ENCODE peak calls at places on chromosomes 13 and 19, in six cellular contexts. N is iris pigment epithelial cell; L is naive thymus-derived CD8-positive, alpha-beta T cell; Y is thoracic aorta; S is activated CD4-positive, alpha-beta T cell treated with anti-CD3 and anti-CD28 coated beads, Interleukin-2, amount 50 U/mL, for 24 hours; C is cerebellar nuclear complex. H is an unnamed sample.

GRCh38 chr13:50104493-50104892 is 89.2 kb downstream of the KCNRG start:
- DNase-seq in N (no peak), L (no peak), Y (no peak), S (no peak), C (no peak), H (no peak)

GRCh38 chr19:28288850-28289249 is 924.1 kb downstream of the UQCRFS1 start:
- DNase-seq in N (no peak), L (no peak), Y (no peak), S (no peak), C (no peak), H (no peak)

GRCh38 chr19:403221-404036 is 5.5 kb downstream of the C2CD4C start:
- DNase-seq in N (no peak), L (no peak), Y (no peak), S (no peak), C (no peak), H (no peak)

GRCh38 chr13:66659291-66660012 is 570.7 kb downstream of the PCDH9 start:
- DNase-seq in N (peak), L (no peak), Y (no peak), S (no peak), C (no peak), H (no peak)

GRCh38 chr19:3694361-3695123 is 5.7 kb downstream of the PIP5K1C start:
- DNase-seq in N (no peak), L (no peak), Y (no peak), S (no peak), C (no peak), H (no peak)

GRCh38 chr19:8484331-8484894 is 18.0 kb downstream of the PRAM1 start:
- DNase-seq in N (no peak), L (no peak), Y (no peak), S (no peak), C (no peak), H (peak)

GRCh38 chr13:26420282-26420960 is 137.1 kb upstream of the WASF3 start:
- DNase-seq in N (no peak), L (no peak), Y (no peak), S (no peak), C (no peak), H (no peak)

GRCh38 chr13:110301083-110301482 is 5.9 kb downstream of the COL4A1 start:
- DNase-seq in N (no peak), L (no peak), Y (no peak), S (no peak), C (no peak), H (no peak)

GRCh38 chr13:49502954-49503353 is 7.2 kb downstream of the PHF11 start:
- DNase-seq in N (peak), L (no peak), Y (no peak), S (no peak), C (no peak), H (no peak)

GRCh38 chr13:82116422-82116989 is 1765.8 kb downstream of the SLITRK1 start:
- DNase-seq in N (no peak), L (no peak), Y (no peak), S (no peak), C (no peak), H (no peak)

GRCh38 chr13:95180513-95181245 is 120.6 kb downstream of the ABCC4 start:
- DNase-seq in N (peak), L (no peak), Y (no peak), S (no peak), C (no peak), H (no peak)

GRCh38 chr13:29497137-29497654 is 98.3 kb downstream of the SLC7A1 start:
- DNase-seq in N (peak), L (no peak), Y (no peak), S (no peak), C (no peak), H (no peak)

GRCh38 chr19:10760268-10760944 is 42.5 kb downstream of the DNM2 start:
- DNase-seq in N (no peak), L (no peak), Y (no peak), S (no peak), C (no peak), H (no peak)

GRCh38 chr19:39846678-39847486 is 703 bp upstream of the FBL start:
- DNase-seq in N (no peak), L (no peak), Y (no peak), S (no peak), C (no peak), H (no peak)

GRCh38 chr13:34046457-34046856 is 228.5 kb downstream of the RFC3 start:
- DNase-seq in N (no peak), L (no peak), Y (no peak), S (no peak), C (no peak), H (no peak)

GRCh38 chr19:46919324-46919723 is 58.5 kb downstream of the ARHGAP35 start:
- DNase-seq in N (peak), L (no peak), Y (no peak), S (no peak), C (no peak), H (no peak)

H was measured in HL-60.